ENCODE peak calls at places on chromosomes 3 and 15, in six cellular contexts. A is ELR, X is PC-3, Z is HuH-7, B is MCF 10A, T is AG09319. P is an unnamed sample.

GRCh38 chr15:63076136-63077005 is 33.8 kb downstream of the TPM1 start:
- DNase-seq in A (no peak), X (no peak), Z (no peak), B (no peak), T (no peak), P (no peak)

GRCh38 chr15:50219820-50220219 is 37.8 kb downstream of the SLC27A2 start:
- DNase-seq in A (no peak), X (no peak), Z (no peak), B (peak), T (no peak), P (no peak)

GRCh38 chr15:65132841-65133549 is 613 bp downstream of the PDCD7 start:
- DNase-seq in A (peak), X (peak), Z (peak), B (peak), T (no peak), P (peak)

GRCh38 chr3:14925729-14926591 is 21.4 kb upstream of the NR2C2 start:
- DNase-seq in A (peak), X (peak), Z (peak), B (peak), T (peak), P (peak)

GRCh38 chr3:15207836-15208504 is 1.9 kb downstream of the CAPN7 start:
- DNase-seq in A (peak), X (no peak), Z (no peak), B (no peak), T (no peak), P (no peak)

GRCh38 chr3:177610262-177610661 is 413.0 kb upstream of the TBL1XR1 start:
- DNase-seq in A (no peak), X (no peak), Z (no peak), B (no peak), T (no peak), P (no peak)

GRCh38 chr3:3800076-3800448 is 831 bp downstream of the LRRN1 start:
- DNase-seq in A (no peak), X (no peak), Z (peak), B (no peak), T (no peak), P (peak)

GRCh38 chr3:157282261-157283191 is 122.6 kb upstream of the CCNL1 start:
- DNase-seq in A (peak), X (peak), Z (no peak), B (peak), T (peak), P (no peak)

GRCh38 chr3:72997421-72997961 is 880 bp downstream of the PPP4R2 start:
- DNase-seq in A (peak), X (peak), Z (peak), B (peak), T (peak), P (peak)

GRCh38 chr15:69467636-69468035 is 15.0 kb downstream of the RPLP1 start:
- DNase-seq in A (no peak), X (peak), Z (no peak), B (no peak), T (no peak), P (peak)

GRCh38 chr15:22980189-22981136 is at the start of gene CYFIP1:
- DNase-seq in A (peak), X (peak), Z (peak), B (peak), T (peak), P (peak)

GRCh38 chr3:98732239-98733054 is 30.7 kb upstream of the ST3GAL6 start:
- DNase-seq in A (peak), X (peak), Z (peak), B (peak), T (no peak), P (peak)

GRCh38 chr3:52998781-52999509 is 46.9 kb downstream of the SFMBT1 start:
- DNase-seq in A (no peak), X (no peak), Z (no peak), B (peak), T (no peak), P (no peak)

GRCh38 chr3:137121704-137122314 is 164.0 kb downstream of the IL20RB start:
- DNase-seq in A (peak), X (peak), Z (peak), B (peak), T (no peak), P (peak)

P was measured in left kidney.